ENCODE peak calls at places on chromosomes 6 and 20, in nine cellular contexts. V, C, T, E, M, H, D, I and B are unnamed samples.

GRCh38 chr6:7449018-7449417 is 59.4 kb downstream of the RIOK1 start:
- DNase-seq in T (no peak), D (no peak), M (no peak), E (no peak), V (no peak), I (no peak), H (no peak), C (no peak), B (no peak)

GRCh38 chr6:116280161-116280959 is 630 bp upstream of the TSPYL1 start:
- DNase-seq in E (no peak), I (no peak), M (no peak), D (no peak), C (no peak), T (no peak), H (no peak), V (no peak), B (no peak)

GRCh38 chr6:37877373-37878149 is 58.0 kb downstream of the ZFAND3 start:
- DNase-seq in D (no peak), I (no peak), H (no peak), T (no peak), C (no peak), V (no peak), E (no peak), M (no peak), B (no peak)

GRCh38 chr6:147200711-147201110 is 3.5 kb upstream of the STXBP5 start:
- DNase-seq in I (no peak), V (no peak), C (no peak), H (no peak), T (no peak), E (no peak), M (no peak), D (no peak), B (no peak)

GRCh38 chr6:8839626-8840025 is 404.3 kb upstream of the SLC35B3 start:
- DNase-seq in T (no peak), V (no peak), E (no peak), M (no peak), C (no peak), I (no peak), D (no peak), H (no peak), B (no peak)

GRCh38 chr20:1912056-1912455 is 16.8 kb downstream of the SIRPA start:
- DNase-seq in E (no peak), T (no peak), V (no peak), M (no peak), C (no peak), D (no peak), I (no peak), H (no peak), B (no peak)

GRCh38 chr20:62298577-62299249 is 4.1 kb upstream of the ADRM1 start:
- DNase-seq in H (peak; percentile 70), D (no peak), C (no peak), I (no peak), M (no peak), T (no peak), E (no peak), V (no peak), B (no peak)

GRCh38 chr20:35820715-35821114 is 48.9 kb downstream of the PHF20 start:
- DNase-seq in T (no peak), E (no peak), V (no peak), C (no peak), M (no peak), I (no peak), D (no peak), H (no peak), B (no peak)

GRCh38 chr6:47352966-47353365 is 43.3 kb upstream of the TNFRSF21 start:
- DNase-seq in T (no peak), E (no peak), C (no peak), V (no peak), I (no peak), D (no peak), M (no peak), H (no peak), B (no peak)

GRCh38 chr20:51562334-51563140 is 20.0 kb upstream of the NFATC2 start:
- DNase-seq in D (peak; percentile 88), V (peak; percentile 88), M (peak; percentile 93), H (peak; percentile 77), E (peak; percentile 65), C (peak; percentile 78), I (no peak), T (peak; percentile 26), B (peak; percentile 92)

GRCh38 chr6:65531545-65531944 is 175.5 kb downstream of the EYS start:
- DNase-seq in V (no peak), T (no peak), C (no peak), I (no peak), D (no peak), H (no peak), M (no peak), E (no peak), B (no peak)

GRCh38 chr6:107654736-107655135 is 164.8 kb downstream of the SOBP start:
- DNase-seq in I (no peak), H (no peak), M (no peak), C (no peak), T (no peak), V (no peak), D (no peak), E (no peak), B (no peak)
- H3K27ac ChIP-seq in I (no peak overlapping the region), H (peak overlapping the region; percentile 80), M (no peak overlapping the region), C (no peak overlapping the region), T (no peak overlapping the region), V (no peak overlapping the region), D (peak overlapping the region; percentile 3), E (no peak overlapping the region), B (no peak overlapping the region)

DNA sequence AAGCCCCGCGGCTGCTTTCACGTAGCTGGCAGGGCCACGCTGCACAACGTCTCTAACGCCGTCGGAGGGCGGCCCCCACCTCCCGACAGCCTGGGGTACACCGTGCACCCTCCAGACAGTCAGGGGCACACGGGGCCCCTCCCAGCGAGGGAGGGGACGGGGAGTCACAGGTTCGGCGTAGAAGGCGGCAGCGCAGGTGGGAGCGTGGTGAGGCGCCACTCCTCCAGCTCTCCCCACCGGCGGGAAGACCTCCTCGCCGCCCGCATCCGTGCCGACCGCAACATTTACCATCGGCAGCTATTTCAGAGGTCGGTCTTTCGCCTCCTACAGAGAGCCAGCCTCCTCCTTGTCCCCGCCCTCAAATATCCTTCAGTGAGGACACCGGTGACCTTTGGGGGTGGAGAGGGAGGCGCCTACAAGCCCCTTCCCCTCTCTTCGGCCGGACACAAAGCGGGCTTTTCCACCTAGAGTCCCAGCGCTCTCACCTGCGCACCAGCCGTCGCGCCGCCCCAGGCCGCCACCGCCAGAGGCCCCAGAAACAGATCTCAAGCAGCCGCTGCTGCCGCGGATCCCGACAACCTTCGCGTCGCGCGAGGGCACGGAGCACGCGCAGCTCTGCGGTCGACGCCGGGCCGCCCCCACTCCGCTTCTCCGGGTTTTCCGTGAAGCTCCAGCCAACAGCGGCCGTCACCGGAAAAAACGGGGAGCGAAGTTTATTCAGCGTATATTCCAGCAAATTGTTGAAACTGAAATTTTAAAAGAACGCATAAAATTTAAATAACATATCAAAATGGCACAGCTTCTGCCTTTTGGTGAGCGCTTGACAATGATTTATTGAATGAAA is at the start of gene MKKS:
- DNase-seq in I (peak; percentile 44), C (peak; percentile 72), H (peak; percentile 98), T (peak; percentile 80), D (peak; percentile 92), V (peak; percentile 93), M (peak; percentile 91), E (peak; percentile 89), B (no peak)
- TF ChIP-seq POLR2A in I (peak; percentile 22), C (peak; percentile 32), H (no peak), T (no peak), D (peak; percentile 35), V (no peak), M (peak; percentile 49), E (peak; percentile 50), B (no peak)

GRCh38 chr20:49593441-49594142 is 25.7 kb upstream of the PTGIS start:
- DNase-seq in H (no peak), D (no peak), M (no peak), T (no peak), I (no peak), E (no peak), C (no peak), V (no peak), B (no peak)

GRCh38 chr20:49594143-49594928 is 26.4 kb upstream of the PTGIS start:
- DNase-seq in D (no peak), M (peak; percentile 81), E (no peak), C (no peak), I (no peak), V (peak; percentile 87), T (no peak), H (no peak), B (no peak)

GRCh38 chr20:49594929-49595311 is 27.0 kb upstream of the PTGIS start:
- DNase-seq in C (no peak), T (no peak), V (no peak), E (no peak), M (no peak), I (no peak), D (no peak), H (no peak), B (no peak)

GRCh38 chr20:49595811-49596545 is 28.0 kb upstream of the PTGIS start:
- DNase-seq in E (no peak), V (no peak), M (peak; percentile 71), H (no peak), T (no peak), I (no peak), D (no peak), C (no peak), B (no peak)

DNA sequence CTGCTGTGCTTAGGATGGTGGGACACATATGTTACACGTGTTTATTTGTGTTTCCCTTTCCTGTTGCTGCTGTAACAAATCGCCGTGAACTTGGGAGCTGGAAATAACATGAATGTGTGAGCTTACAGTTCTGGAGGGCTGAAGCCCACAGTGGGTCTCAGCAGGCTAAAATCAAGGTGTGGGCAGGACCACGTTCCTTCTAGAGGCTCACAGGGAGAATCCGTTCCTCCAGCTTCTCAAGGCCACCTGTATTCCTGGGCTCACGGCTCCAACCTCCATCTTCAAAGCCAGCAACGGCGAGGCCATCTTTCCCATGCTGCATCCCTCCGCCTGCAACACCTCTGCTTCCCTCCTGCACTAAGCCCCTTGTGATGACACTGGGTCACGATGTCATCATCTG is 27.4 kb upstream of the PTGIS start:
- DNase-seq in E (no peak), V (no peak), C (no peak), T (no peak), D (no peak), H (no peak), M (no peak), I (no peak), B (no peak)
- H3K27ac ChIP-seq in E (peak overlapping the region; percentile 53), V (peak overlapping the region; percentile 51), C (no peak overlapping the region), T (no peak overlapping the region), D (no peak overlapping the region), H (peak overlapping the region; percentile 47), M (peak overlapping the region; percentile 95), I (no peak overlapping the region), B (peak overlapping the region; percentile 85)

DNA sequence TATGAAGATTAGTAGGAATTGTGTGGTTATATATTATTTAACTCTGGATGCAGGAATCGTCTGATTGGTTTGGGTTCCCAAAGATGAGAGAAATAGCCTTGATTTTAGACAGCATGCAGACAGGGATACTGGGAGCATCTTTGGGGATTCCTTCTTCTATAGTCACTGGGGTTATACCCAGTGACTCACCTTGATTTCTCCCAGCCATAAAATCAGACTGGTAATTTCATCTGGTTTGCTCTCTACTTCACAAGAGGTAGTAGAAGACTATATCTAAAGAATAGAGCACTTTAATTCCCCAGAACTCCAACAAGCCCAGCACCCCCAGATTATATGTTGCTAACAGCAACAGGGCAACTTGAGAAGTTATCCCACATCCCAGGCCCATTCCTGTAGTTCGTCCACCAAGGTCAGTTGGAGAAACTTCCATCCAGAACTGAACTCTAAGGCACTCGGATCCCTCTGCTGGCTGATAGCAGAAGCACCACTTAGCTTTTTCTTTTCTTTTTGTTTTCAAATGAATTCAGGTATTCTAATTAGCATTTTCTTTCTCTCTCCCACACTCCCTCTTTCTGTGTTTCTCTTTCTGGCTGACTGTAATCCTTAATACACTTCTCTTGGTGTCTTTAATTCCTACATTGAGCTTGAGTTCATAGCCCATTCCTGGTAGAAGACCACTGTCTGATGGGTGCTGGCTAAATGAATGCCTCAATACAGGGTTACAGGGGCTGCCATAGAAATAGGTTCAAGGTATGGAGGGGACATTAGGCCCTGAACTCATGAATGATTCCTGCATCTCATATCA is 20.4 kb upstream of the EFHC1 start:
- DNase-seq in E (no peak), I (no peak), D (peak; percentile 47), V (no peak), H (no peak), M (no peak), C (no peak), T (no peak), B (no peak)
- TF ChIP-seq POLR2A in E (no peak), I (no peak), D (no peak), V (no peak), H (no peak), M (no peak), C (no peak), T (no peak), B (no peak)